ENCODE peak calls at places on chromosome 5, in six cellular contexts. Q is BE2C; V is CD8-positive, alpha-beta memory T cell; G is OCI-LY7; F is heart left ventricle; M is brain microvascular endothelial cell. C is an unnamed sample.

GRCh38 chr5:178431777-178432155 is 158.4 kb downstream of the COL23A1 start:
- DNase-seq in Q (no peak), M (no peak), G (no peak), F (no peak), V (no peak), C (no peak)

GRCh38 chr5:158589939-158590338 is 509.8 kb downstream of the EBF1 start:
- DNase-seq in V (no peak), F (no peak), G (peak; percentile 82), Q (no peak), M (no peak), C (no peak)

GRCh38 chr5:149264432-149265069 is 7.1 kb upstream of the AFAP1L1 start:
- DNase-seq in Q (peak; percentile 26), M (no peak), F (no peak), V (peak; percentile 19), G (peak; percentile 72), C (no peak)

GRCh38 chr5:165397521-165397920 is 1892.1 kb downstream of the MAT2B start:
- DNase-seq in M (no peak), V (no peak), G (no peak), F (no peak), Q (no peak), C (no peak)

GRCh38 chr5:31931872-31932271 is 242.2 kb downstream of the GOLPH3 start:
- DNase-seq in F (no peak), G (no peak), M (no peak), Q (no peak), V (no peak), C (no peak)

GRCh38 chr5:14082523-14082922 is 60.6 kb upstream of the TRIO start:
- DNase-seq in F (no peak), G (no peak), V (no peak), M (no peak), Q (no peak), C (no peak)

GRCh38 chr5:68465133-68465532 is 249.6 kb downstream of the PIK3R1 start:
- DNase-seq in F (no peak), G (no peak), Q (no peak), M (no peak), V (no peak), C (no peak)

GRCh38 chr5:132781029-132781428 is 4.0 kb upstream of the SEPTIN8 start:
- DNase-seq in G (no peak), F (no peak), V (no peak), M (no peak), Q (no peak), C (no peak)

GRCh38 chr5:98997000-98997399 is 68.2 kb upstream of the CHD1 start:
- DNase-seq in G (no peak), Q (peak; percentile 30), M (peak; percentile 49), V (no peak), F (no peak), C (no peak)

GRCh38 chr5:9715891-9716335 is 85.8 kb upstream of the TAS2R1 start:
- DNase-seq in F (no peak), Q (no peak), V (no peak), G (no peak), M (peak; percentile 62), C (no peak)

GRCh38 chr5:128038641-128039040 is 44.9 kb upstream of the SLC12A2 start:
- DNase-seq in M (peak; percentile 33), V (no peak), F (no peak), G (no peak), Q (no peak), C (no peak)

GRCh38 chr5:67493676-67494075 is 297.1 kb upstream of the CD180 start:
- DNase-seq in Q (peak; percentile 61), G (no peak), M (peak; percentile 17), V (no peak), F (peak; percentile 57), C (peak; percentile 1)

GRCh38 chr5:418681-419121 is 24.3 kb upstream of the EXOC3 start:
- DNase-seq in V (no peak), G (no peak), F (no peak), M (no peak), Q (no peak), C (peak; percentile 82)

GRCh38 chr5:1799110-1799601 is 481 bp downstream of the MRPL36 start:
- DNase-seq in M (peak; percentile 27), Q (no peak), G (peak; percentile 38), F (no peak), V (no peak), C (peak; percentile 12)

GRCh38 chr5:102539598-102539997 is 40.8 kb upstream of the SLCO6A1 start:
- DNase-seq in F (no peak), M (no peak), G (no peak), Q (peak; percentile 47), V (no peak), C (no peak)

GRCh38 chr5:59768204-59769040 is 125.1 kb downstream of the PDE4D start:
- DNase-seq in M (peak; percentile 83), F (peak; percentile 51), V (no peak), Q (peak; percentile 71), G (no peak), C (no peak)

GRCh38 chr5:179146277-179146676 is 86.1 kb downstream of the ZNF354C start:
- DNase-seq in G (no peak), V (no peak), M (no peak), Q (no peak), F (peak; percentile 6), C (no peak)

GRCh38 chr5:139391570-139392323 is 2.0 kb upstream of the MZB1 start:
- DNase-seq in F (no peak), V (no peak), M (no peak), G (peak; percentile 76), Q (no peak), C (no peak)
- H3K4me3 ChIP-seq in F (peak overlapping the region; percentile 67), V (peak overlapping the region; percentile 59), M (peak overlapping the region; percentile 49), G (peak overlapping the region; percentile 79), Q (no peak overlapping the region), C (no peak overlapping the region)

DNA sequence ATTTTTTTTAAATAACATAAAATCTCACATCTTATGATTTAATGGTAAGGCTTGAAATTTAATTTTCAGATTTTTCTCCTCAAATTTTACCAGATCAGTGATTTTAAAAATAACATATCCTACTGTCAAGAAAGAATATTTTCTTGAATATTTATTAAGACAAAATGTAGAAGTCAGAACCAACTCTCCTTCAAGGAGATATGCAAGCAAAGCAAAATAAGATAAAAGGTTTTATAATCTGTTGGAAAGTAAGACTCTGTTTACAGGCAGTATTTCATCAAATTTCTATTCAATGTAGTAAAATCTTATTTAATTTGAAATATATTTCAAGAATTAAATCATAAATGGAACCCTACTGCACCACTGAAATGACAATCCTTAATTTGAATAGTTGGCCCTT is 7.3 kb downstream of the AP3B1 start:
- DNase-seq in M (no peak), Q (no peak), V (no peak), F (no peak), G (no peak), C (no peak)
- H3K4me3 ChIP-seq in M (no peak overlapping the region), Q (no peak overlapping the region), V (no peak overlapping the region), F (no peak overlapping the region), G (no peak overlapping the region), C (no peak overlapping the region)

DNA sequence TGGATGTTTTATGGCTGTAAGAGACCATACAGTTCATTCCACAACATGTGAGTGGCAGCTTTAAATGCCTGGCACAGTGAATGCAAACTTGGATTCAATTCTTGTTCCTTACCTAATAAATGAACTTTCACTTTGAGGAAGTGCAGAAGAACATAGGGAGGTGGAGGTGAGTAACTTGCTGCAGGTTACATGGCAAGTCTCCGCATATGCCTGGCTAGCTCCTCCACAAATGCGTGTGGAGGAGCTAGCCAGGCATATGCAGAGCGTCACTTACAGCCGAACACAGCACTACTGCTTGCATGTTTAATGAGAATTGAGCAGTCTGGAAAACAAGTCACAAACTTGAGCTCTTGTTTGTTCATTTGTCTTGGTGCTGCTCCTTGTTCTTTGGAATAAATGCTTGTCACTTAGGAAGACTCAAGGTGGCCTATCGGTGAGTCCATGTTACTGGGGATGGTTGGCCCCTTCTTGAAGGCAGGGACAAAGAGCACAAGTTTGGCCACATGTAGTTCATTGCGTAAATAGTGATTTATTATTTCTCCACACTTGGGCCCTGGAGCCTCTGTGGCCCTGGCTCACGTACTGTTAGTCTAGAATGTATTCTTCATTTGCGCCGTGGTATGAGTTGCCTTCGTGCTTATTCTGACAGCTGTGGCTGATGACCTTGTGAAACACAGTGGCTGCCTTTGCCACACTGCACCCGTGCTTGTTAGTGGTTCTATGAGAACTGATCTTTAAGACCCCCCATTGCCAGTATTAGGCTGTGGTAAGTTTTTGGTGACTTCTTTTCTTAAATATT is 3.1 kb downstream of the ISOC1 start:
- DNase-seq in M (no peak), G (no peak), F (peak; percentile 33), Q (no peak), V (no peak), C (no peak)
- H3K4me3 ChIP-seq in M (no peak overlapping the region), G (no peak overlapping the region), F (peak overlapping the region; percentile 2), Q (peak overlapping the region; percentile 17), V (no peak overlapping the region), C (no peak overlapping the region)

GRCh38 chr5:154603978-154604679 is 126.1 kb upstream of the HAND1 start:
- DNase-seq in M (peak; percentile 1), G (no peak), V (no peak), Q (peak; percentile 98), F (peak; percentile 47), C (no peak)
- H3K4me3 ChIP-seq in M (no peak overlapping the region), G (no peak overlapping the region), V (no peak overlapping the region), Q (peak overlapping the region; percentile 27), F (no peak overlapping the region), C (no peak overlapping the region)

C was measured in HL-60.